ENCODE peak calls at places on chromosomes 16 and 17, in six cellular contexts. One of them, this sample, is unnamed.

GRCh38 chr16:54875443-54875842 is 55.2 kb upstream of the IRX5 start:
- DNase-seq in prostate gland: no peak
- DNase-seq in transverse colon: no peak
- DNase-seq in HCT116: no peak
- DNase-seq in breast epithelium: no peak
- DNase-seq in HL-60: no peak
- DNase-seq in this sample: no peak

GRCh38 chr17:80327518-80327917 is 66.9 kb downstream of the RNF213 start:
- DNase-seq in prostate gland: no peak
- DNase-seq in transverse colon: no peak
- DNase-seq in HCT116: no peak
- DNase-seq in breast epithelium: no peak
- DNase-seq in HL-60: peak
- DNase-seq in this sample: no peak

GRCh38 chr16:48384305-48384981 is 770 bp downstream of the SIAH1 start:
- DNase-seq in prostate gland: no peak
- DNase-seq in transverse colon: peak
- DNase-seq in HCT116: no peak
- DNase-seq in breast epithelium: peak
- DNase-seq in HL-60: peak
- DNase-seq in this sample: peak

GRCh38 chr16:85905110-85906095 is 6.4 kb downstream of the IRF8 start:
- DNase-seq in prostate gland: no peak
- DNase-seq in transverse colon: no peak
- DNase-seq in HCT116: no peak
- DNase-seq in breast epithelium: no peak
- DNase-seq in HL-60: no peak
- DNase-seq in this sample: no peak

GRCh38 chr17:64984776-64985521 is 65.7 kb upstream of the LRRC37A3 start:
- DNase-seq in prostate gland: peak
- DNase-seq in transverse colon: peak
- DNase-seq in HCT116: no peak
- DNase-seq in breast epithelium: peak
- DNase-seq in HL-60: peak
- DNase-seq in this sample: no peak

GRCh38 chr16:49483251-49483650 is 109.6 kb downstream of the C16orf78 start:
- DNase-seq in prostate gland: no peak
- DNase-seq in transverse colon: no peak
- DNase-seq in HCT116: no peak
- DNase-seq in breast epithelium: no peak
- DNase-seq in HL-60: no peak
- DNase-seq in this sample: no peak

GRCh38 chr17:12680993-12681392 is 15.3 kb downstream of the MYOCD start:
- DNase-seq in prostate gland: no peak
- DNase-seq in transverse colon: no peak
- DNase-seq in HCT116: no peak
- DNase-seq in breast epithelium: no peak
- DNase-seq in HL-60: no peak
- DNase-seq in this sample: no peak

GRCh38 chr17:4676777-4677176 is 27.2 kb downstream of the PELP1 start:
- DNase-seq in prostate gland: no peak
- DNase-seq in transverse colon: no peak
- DNase-seq in HCT116: no peak
- DNase-seq in breast epithelium: no peak
- DNase-seq in HL-60: no peak
- DNase-seq in this sample: no peak

GRCh38 chr16:19228057-19228456 is 57.5 kb upstream of the CLEC19A start:
- DNase-seq in prostate gland: no peak
- DNase-seq in transverse colon: no peak
- DNase-seq in HCT116: no peak
- DNase-seq in breast epithelium: no peak
- DNase-seq in HL-60: no peak
- DNase-seq in this sample: no peak

GRCh38 chr17:61431594-61432311 is 20.5 kb upstream of the TBX4 start:
- DNase-seq in prostate gland: peak
- DNase-seq in transverse colon: no peak
- DNase-seq in HCT116: no peak
- DNase-seq in breast epithelium: no peak
- DNase-seq in HL-60: no peak
- DNase-seq in this sample: no peak

GRCh38 chr17:75535871-75536270 is 10.4 kb downstream of the LLGL2 start:
- DNase-seq in prostate gland: no peak
- DNase-seq in transverse colon: no peak
- DNase-seq in HCT116: no peak
- DNase-seq in breast epithelium: no peak
- DNase-seq in HL-60: no peak
- DNase-seq in this sample: no peak

GRCh38 chr17:30388321-30389179 is 9.8 kb downstream of the CPD start:
- DNase-seq in prostate gland: no peak
- DNase-seq in transverse colon: no peak
- DNase-seq in HCT116: no peak
- DNase-seq in breast epithelium: no peak
- DNase-seq in HL-60: no peak
- DNase-seq in this sample: no peak

GRCh38 chr16:31471875-31472558 is at the start of gene TGFB1I1:
- DNase-seq in prostate gland: no peak
- DNase-seq in transverse colon: peak
- DNase-seq in HCT116: no peak
- DNase-seq in breast epithelium: peak
- DNase-seq in HL-60: no peak
- DNase-seq in this sample: no peak

GRCh38 chr16:57470683-57471082 is 8.2 kb downstream of the POLR2C start:
- DNase-seq in prostate gland: no peak
- DNase-seq in transverse colon: peak
- DNase-seq in HCT116: no peak
- DNase-seq in breast epithelium: peak
- DNase-seq in HL-60: peak
- DNase-seq in this sample: peak

GRCh38 chr16:46908540-46909372 is 24.6 kb downstream of the GPT2 start:
- DNase-seq in prostate gland: peak
- DNase-seq in transverse colon: peak
- DNase-seq in HCT116: peak
- DNase-seq in breast epithelium: peak
- DNase-seq in HL-60: peak
- DNase-seq in this sample: peak

GRCh38 chr17:13917635-13918034 is 151.7 kb upstream of the COX10 start:
- DNase-seq in prostate gland: no peak
- DNase-seq in transverse colon: no peak
- DNase-seq in HCT116: no peak
- DNase-seq in breast epithelium: no peak
- DNase-seq in HL-60: peak
- DNase-seq in this sample: no peak

GRCh38 chr16:81429045-81429521 is 15.5 kb upstream of the CMIP start:
- DNase-seq in prostate gland: no peak
- DNase-seq in transverse colon: peak
- DNase-seq in HCT116: peak
- DNase-seq in breast epithelium: no peak
- DNase-seq in HL-60: peak
- DNase-seq in this sample: peak

GRCh38 chr17:69579961-69580677 is 165.6 kb downstream of the MAP2K6 start:
- DNase-seq in prostate gland: no peak
- DNase-seq in transverse colon: no peak
- DNase-seq in HCT116: no peak
- DNase-seq in breast epithelium: no peak
- DNase-seq in HL-60: no peak
- DNase-seq in this sample: no peak

GRCh38 chr16:667113-667779 is 686 bp upstream of the RHOT2 start:
- DNase-seq in prostate gland: no peak
- DNase-seq in transverse colon: no peak
- DNase-seq in HCT116: no peak
- DNase-seq in breast epithelium: no peak
- DNase-seq in HL-60: no peak
- DNase-seq in this sample: no peak

GRCh38 chr16:73671102-73671501 is 623.2 kb upstream of the ZFHX3 start:
- DNase-seq in prostate gland: no peak
- DNase-seq in transverse colon: no peak
- DNase-seq in HCT116: no peak
- DNase-seq in breast epithelium: no peak
- DNase-seq in HL-60: no peak
- DNase-seq in this sample: no peak

GRCh38 chr16:29025735-29026134 is 40.9 kb downstream of the LAT start:
- DNase-seq in prostate gland: no peak
- DNase-seq in transverse colon: no peak
- DNase-seq in HCT116: no peak
- DNase-seq in breast epithelium: no peak
- DNase-seq in HL-60: no peak
- DNase-seq in this sample: no peak

GRCh38 chr16:85724126-85724879 is 26.6 kb downstream of the C16orf74 start:
- DNase-seq in prostate gland: no peak
- DNase-seq in transverse colon: no peak
- DNase-seq in HCT116: no peak
- DNase-seq in breast epithelium: no peak
- DNase-seq in HL-60: no peak
- DNase-seq in this sample: no peak

GRCh38 chr17:20825539-20825938 is 217.3 kb downstream of the USP22 start:
- DNase-seq in prostate gland: no peak
- DNase-seq in transverse colon: no peak
- DNase-seq in HCT116: no peak
- DNase-seq in breast epithelium: no peak
- DNase-seq in HL-60: peak
- DNase-seq in this sample: no peak

GRCh38 chr17:39699818-39700147 is at the start of gene ERBB2:
- DNase-seq in prostate gland: peak
- DNase-seq in transverse colon: peak
- DNase-seq in HCT116: peak
- DNase-seq in breast epithelium: peak
- DNase-seq in HL-60: no peak
- DNase-seq in this sample: peak

GRCh38 chr16:89918453-89919347 is at the start of gene MC1R:
- DNase-seq in prostate gland: no peak
- DNase-seq in transverse colon: no peak
- DNase-seq in HCT116: peak
- DNase-seq in breast epithelium: no peak
- DNase-seq in HL-60: no peak
- DNase-seq in this sample: no peak

GRCh38 chr17:57519199-57519598 is 225.9 kb downstream of the CCDC182 start:
- DNase-seq in prostate gland: no peak
- DNase-seq in transverse colon: no peak
- DNase-seq in HCT116: no peak
- DNase-seq in breast epithelium: peak
- DNase-seq in HL-60: no peak
- DNase-seq in this sample: no peak

GRCh38 chr16:4403133-4403949 is 13.1 kb downstream of the CORO7 start:
- DNase-seq in prostate gland: no peak
- DNase-seq in transverse colon: no peak
- DNase-seq in HCT116: no peak
- DNase-seq in breast epithelium: no peak
- DNase-seq in HL-60: no peak
- DNase-seq in this sample: no peak

GRCh38 chr16:4401510-4401909 is 14.9 kb downstream of the CORO7 start:
- DNase-seq in prostate gland: no peak
- DNase-seq in transverse colon: no peak
- DNase-seq in HCT116: no peak
- DNase-seq in breast epithelium: no peak
- DNase-seq in HL-60: no peak
- DNase-seq in this sample: no peak

GRCh38 chr16:4404247-4404966 is 12.0 kb downstream of the CORO7 start:
- DNase-seq in prostate gland: no peak
- DNase-seq in transverse colon: peak
- DNase-seq in HCT116: no peak
- DNase-seq in breast epithelium: no peak
- DNase-seq in HL-60: peak
- DNase-seq in this sample: peak

GRCh38 chr16:4402439-4403132 is 13.8 kb downstream of the CORO7 start:
- DNase-seq in prostate gland: peak
- DNase-seq in transverse colon: peak
- DNase-seq in HCT116: peak
- DNase-seq in breast epithelium: peak
- DNase-seq in HL-60: peak
- DNase-seq in this sample: peak

GRCh38 chr16:4401094-4401501 is 15.3 kb downstream of the CORO7 start:
- DNase-seq in prostate gland: no peak
- DNase-seq in transverse colon: no peak
- DNase-seq in HCT116: no peak
- DNase-seq in breast epithelium: no peak
- DNase-seq in HL-60: no peak
- DNase-seq in this sample: no peak
- TF ChIP-seq POLR2AphosphoS5 in prostate gland: no peak
- TF ChIP-seq POLR2AphosphoS5 in transverse colon: no peak
- TF ChIP-seq POLR2AphosphoS5 in HCT116: no peak
- TF ChIP-seq POLR2AphosphoS5 in breast epithelium: no peak
- TF ChIP-seq POLR2AphosphoS5 in HL-60: no peak
- TF ChIP-seq POLR2AphosphoS5 in this sample: no peak

GRCh38 chr16:68520649-68521086 is 18.4 kb upstream of the ZFP90 start:
- DNase-seq in prostate gland: peak
- DNase-seq in transverse colon: peak
- DNase-seq in HCT116: peak
- DNase-seq in breast epithelium: peak
- DNase-seq in HL-60: peak
- DNase-seq in this sample: peak
- TF ChIP-seq POLR2AphosphoS5 in prostate gland: peak
- TF ChIP-seq POLR2AphosphoS5 in transverse colon: no peak
- TF ChIP-seq POLR2AphosphoS5 in HCT116: no peak
- TF ChIP-seq POLR2AphosphoS5 in breast epithelium: peak
- TF ChIP-seq POLR2AphosphoS5 in HL-60: no peak
- TF ChIP-seq POLR2AphosphoS5 in this sample: peak

DNA sequence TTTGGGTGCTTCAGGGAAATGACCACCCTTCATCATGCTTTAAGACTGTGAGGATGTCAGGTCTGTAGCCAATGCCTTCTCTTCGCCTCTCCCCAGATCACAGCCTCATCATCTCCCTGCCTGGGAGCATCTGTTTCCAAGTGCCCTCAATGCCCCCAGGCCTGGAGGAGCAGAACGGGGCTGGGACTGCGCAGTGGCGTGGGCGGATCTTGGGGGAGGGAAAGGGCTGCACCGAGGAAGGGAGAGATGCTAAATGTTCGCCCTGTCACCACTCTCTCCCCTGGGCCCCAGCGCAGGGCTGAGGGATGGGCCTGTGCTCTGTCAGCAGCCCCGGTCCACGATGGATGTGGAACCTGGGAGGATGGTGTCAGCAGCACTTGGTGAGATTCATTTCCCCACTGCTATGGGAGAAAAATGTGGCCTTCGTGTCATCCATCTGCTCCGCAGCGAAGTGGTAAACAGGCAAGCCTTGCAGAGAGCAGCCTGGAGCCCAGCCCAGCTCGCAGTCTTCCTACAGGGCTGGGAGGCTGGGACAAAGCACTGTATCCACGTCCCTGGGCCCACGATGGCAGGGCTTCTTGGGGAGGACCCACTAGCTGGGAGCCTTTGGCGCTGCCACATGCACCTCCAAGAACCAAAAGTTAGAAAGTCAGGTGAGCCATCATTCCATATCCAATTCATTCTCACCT is 72.0 kb downstream of the TMEM132E start:
- DNase-seq in prostate gland: no peak
- DNase-seq in transverse colon: no peak
- DNase-seq in HCT116: no peak
- DNase-seq in breast epithelium: no peak
- DNase-seq in HL-60: no peak
- DNase-seq in this sample: no peak
- TF ChIP-seq POLR2AphosphoS5 in prostate gland: no peak
- TF ChIP-seq POLR2AphosphoS5 in transverse colon: no peak
- TF ChIP-seq POLR2AphosphoS5 in HCT116: no peak
- TF ChIP-seq POLR2AphosphoS5 in breast epithelium: no peak
- TF ChIP-seq POLR2AphosphoS5 in HL-60: no peak
- TF ChIP-seq POLR2AphosphoS5 in this sample: no peak

GRCh38 chr17:44398692-44399691 is 9.5 kb upstream of the ITGA2B start:
- DNase-seq in prostate gland: no peak
- DNase-seq in transverse colon: no peak
- DNase-seq in HCT116: no peak
- DNase-seq in breast epithelium: peak
- DNase-seq in HL-60: no peak
- DNase-seq in this sample: no peak
- TF ChIP-seq POLR2AphosphoS5 in prostate gland: no peak
- TF ChIP-seq POLR2AphosphoS5 in transverse colon: no peak
- TF ChIP-seq POLR2AphosphoS5 in HCT116: no peak
- TF ChIP-seq POLR2AphosphoS5 in breast epithelium: no peak
- TF ChIP-seq POLR2AphosphoS5 in HL-60: no peak
- TF ChIP-seq POLR2AphosphoS5 in this sample: no peak

GRCh38 chr17:15351925-15352324 is 10.5 kb upstream of the TEKT3 start:
- DNase-seq in prostate gland: no peak
- DNase-seq in transverse colon: peak
- DNase-seq in HCT116: no peak
- DNase-seq in breast epithelium: no peak
- DNase-seq in HL-60: no peak
- DNase-seq in this sample: no peak
- TF ChIP-seq POLR2AphosphoS5 in prostate gland: no peak
- TF ChIP-seq POLR2AphosphoS5 in transverse colon: peak
- TF ChIP-seq POLR2AphosphoS5 in HCT116: no peak
- TF ChIP-seq POLR2AphosphoS5 in breast epithelium: peak
- TF ChIP-seq POLR2AphosphoS5 in HL-60: no peak
- TF ChIP-seq POLR2AphosphoS5 in this sample: peak

This sample was measured in stomach.